ENCODE peak calls at places on chromosomes 13 and 19, in five cellular contexts. One of them, this sample, is unnamed.

GRCh38 chr19:2977686-2978466 is 512 bp downstream of the TLE6 start:
- DNase-seq in kidney: no peak
- DNase-seq in HepG2: no peak
- DNase-seq in mammary epithelial cell: no peak
- DNase-seq in IMR-90: no peak
- DNase-seq in this sample: peak; percentile 47

GRCh38 chr13:49587311-49587847 is 2.0 kb upstream of the RCBTB1 start:
- DNase-seq in kidney: no peak
- DNase-seq in HepG2: peak; percentile 80
- DNase-seq in mammary epithelial cell: peak; percentile 79
- DNase-seq in IMR-90: peak; percentile 67
- DNase-seq in this sample: no peak

GRCh38 chr19:3194703-3195087 is 9.0 kb downstream of the NCLN start:
- DNase-seq in kidney: no peak
- DNase-seq in HepG2: no peak
- DNase-seq in mammary epithelial cell: no peak
- DNase-seq in IMR-90: no peak
- DNase-seq in this sample: no peak

GRCh38 chr19:18417250-18418033 is 1.8 kb upstream of the SSBP4 start:
- DNase-seq in kidney: peak; percentile 96
- DNase-seq in HepG2: peak; percentile 63
- DNase-seq in mammary epithelial cell: no peak
- DNase-seq in IMR-90: peak; percentile 73
- DNase-seq in this sample: peak; percentile 73

GRCh38 chr19:1968279-1969175 is 27.6 kb downstream of the CSNK1G2 start:
- DNase-seq in kidney: peak; percentile 65
- DNase-seq in HepG2: no peak
- DNase-seq in mammary epithelial cell: no peak
- DNase-seq in IMR-90: no peak
- DNase-seq in this sample: no peak

GRCh38 chr13:44153536-44153935 is 220.1 kb upstream of the SERP2 start:
- DNase-seq in kidney: no peak
- DNase-seq in HepG2: no peak
- DNase-seq in mammary epithelial cell: no peak
- DNase-seq in IMR-90: no peak
- DNase-seq in this sample: no peak

GRCh38 chr13:75417006-75417384 is 65.0 kb downstream of the TBC1D4 start:
- DNase-seq in kidney: no peak
- DNase-seq in HepG2: no peak
- DNase-seq in mammary epithelial cell: no peak
- DNase-seq in IMR-90: no peak
- DNase-seq in this sample: no peak

GRCh38 chr13:108425056-108425455 is 155.5 kb downstream of the TNFSF13B start:
- DNase-seq in kidney: no peak
- DNase-seq in HepG2: no peak
- DNase-seq in mammary epithelial cell: no peak
- DNase-seq in IMR-90: no peak
- DNase-seq in this sample: no peak

GRCh38 chr13:97119899-97120745 is 102.0 kb upstream of the MBNL2 start:
- DNase-seq in kidney: no peak
- DNase-seq in HepG2: no peak
- DNase-seq in mammary epithelial cell: peak; percentile 77
- DNase-seq in IMR-90: peak; percentile 64
- DNase-seq in this sample: no peak

GRCh38 chr19:50326101-50326664 is 3.0 kb downstream of the KCNC3 start:
- DNase-seq in kidney: no peak
- DNase-seq in HepG2: no peak
- DNase-seq in mammary epithelial cell: no peak
- DNase-seq in IMR-90: no peak
- DNase-seq in this sample: no peak

GRCh38 chr13:50697746-50698526 is 145.6 kb downstream of the DLEU7 start:
- DNase-seq in kidney: no peak
- DNase-seq in HepG2: no peak
- DNase-seq in mammary epithelial cell: no peak
- DNase-seq in IMR-90: no peak
- DNase-seq in this sample: no peak

GRCh38 chr13:110869805-110870706 is 44.8 kb downstream of the ANKRD10 start:
- DNase-seq in kidney: peak; percentile 95
- DNase-seq in HepG2: peak; percentile 89
- DNase-seq in mammary epithelial cell: peak; percentile 100
- DNase-seq in IMR-90: peak; percentile 100
- DNase-seq in this sample: peak; percentile 79

GRCh38 chr13:70964124-70964523 is 855.9 kb upstream of the KLHL1 start:
- DNase-seq in kidney: no peak
- DNase-seq in HepG2: peak; percentile 38
- DNase-seq in mammary epithelial cell: no peak
- DNase-seq in IMR-90: no peak
- DNase-seq in this sample: no peak

GRCh38 chr19:28636706-28637105 is 576.2 kb downstream of the UQCRFS1 start:
- DNase-seq in kidney: no peak
- DNase-seq in HepG2: no peak
- DNase-seq in mammary epithelial cell: no peak
- DNase-seq in IMR-90: no peak
- DNase-seq in this sample: no peak

GRCh38 chr19:13864223-13864512 is 12.8 kb upstream of the NANOS3 start:
- DNase-seq in kidney: peak; percentile 60
- DNase-seq in HepG2: no peak
- DNase-seq in mammary epithelial cell: no peak
- DNase-seq in IMR-90: no peak
- DNase-seq in this sample: no peak

GRCh38 chr13:100098445-100099116 is 9.7 kb downstream of the PCCA start:
- DNase-seq in kidney: no peak
- DNase-seq in HepG2: no peak
- DNase-seq in mammary epithelial cell: no peak
- DNase-seq in IMR-90: no peak
- DNase-seq in this sample: no peak

GRCh38 chr13:47858042-47858677 is 142.9 kb downstream of the SUCLA2 start:
- DNase-seq in kidney: no peak
- DNase-seq in HepG2: peak; percentile 82
- DNase-seq in mammary epithelial cell: no peak
- DNase-seq in IMR-90: no peak
- DNase-seq in this sample: no peak

GRCh38 chr13:63085851-63086250 is 1670.2 kb upstream of the PCDH20 start:
- DNase-seq in kidney: no peak
- DNase-seq in HepG2: no peak
- DNase-seq in mammary epithelial cell: no peak
- DNase-seq in IMR-90: no peak
- DNase-seq in this sample: no peak

GRCh38 chr19:50178320-50178719 is 15.2 kb upstream of the IZUMO2 start:
- DNase-seq in kidney: no peak
- DNase-seq in HepG2: no peak
- DNase-seq in mammary epithelial cell: no peak
- DNase-seq in IMR-90: no peak
- DNase-seq in this sample: peak; percentile 72

GRCh38 chr19:52170863-52171320 is 529 bp downstream of the ZNF836 start:
- DNase-seq in kidney: peak; percentile 80
- DNase-seq in HepG2: no peak
- DNase-seq in mammary epithelial cell: no peak
- DNase-seq in IMR-90: no peak
- DNase-seq in this sample: peak; percentile 32

GRCh38 chr13:63425131-63425530 is 2009.5 kb upstream of the PCDH20 start:
- DNase-seq in kidney: no peak
- DNase-seq in HepG2: no peak
- DNase-seq in mammary epithelial cell: no peak
- DNase-seq in IMR-90: peak; percentile 43
- DNase-seq in this sample: no peak

GRCh38 chr13:50419896-50420295 is 404.7 kb downstream of the KCNRG start:
- DNase-seq in kidney: no peak
- DNase-seq in HepG2: no peak
- DNase-seq in mammary epithelial cell: no peak
- DNase-seq in IMR-90: no peak
- DNase-seq in this sample: no peak

DNA sequence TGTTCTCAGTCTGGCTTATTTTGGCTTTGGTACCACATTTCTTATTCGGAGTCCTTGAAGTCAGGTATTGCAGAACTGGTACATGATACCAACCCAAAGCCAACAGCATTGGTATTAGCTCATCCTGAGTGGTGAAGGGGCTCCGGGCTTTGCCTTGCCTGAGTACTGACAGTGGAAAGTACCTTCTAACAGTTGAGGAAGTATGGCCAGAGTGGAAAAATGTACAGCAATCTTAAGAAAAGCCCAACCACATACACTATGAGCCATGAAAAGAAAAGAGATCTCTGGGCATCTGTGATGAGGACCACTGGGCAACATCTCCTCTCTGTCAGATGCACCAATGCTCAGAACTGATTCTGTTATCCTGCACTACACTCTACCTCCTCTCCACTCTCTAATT is 8.3 kb downstream of the LCP1 start:
- DNase-seq in kidney: no peak
- DNase-seq in HepG2: no peak
- DNase-seq in mammary epithelial cell: no peak
- DNase-seq in IMR-90: no peak
- DNase-seq in this sample: no peak
- H3K27ac ChIP-seq in kidney: no peak overlapping the region
- H3K27ac ChIP-seq in HepG2: no peak overlapping the region
- H3K27ac ChIP-seq in mammary epithelial cell: no peak overlapping the region
- H3K27ac ChIP-seq in IMR-90: no peak overlapping the region
- H3K27ac ChIP-seq in this sample: peak overlapping the region; percentile 38

GRCh38 chr19:42279902-42280760 is 11.1 kb downstream of the CIC start:
- DNase-seq in kidney: peak; percentile 98
- DNase-seq in HepG2: peak; percentile 79
- DNase-seq in mammary epithelial cell: peak; percentile 86
- DNase-seq in IMR-90: peak; percentile 83
- DNase-seq in this sample: peak; percentile 94

GRCh38 chr19:42280761-42281174 is 11.7 kb downstream of the CIC start:
- DNase-seq in kidney: peak; percentile 90
- DNase-seq in HepG2: no peak
- DNase-seq in mammary epithelial cell: no peak
- DNase-seq in IMR-90: peak; percentile 17
- DNase-seq in this sample: peak; percentile 52

GRCh38 chr19:42282810-42283247 is 13.8 kb downstream of the CIC start:
- DNase-seq in kidney: peak; percentile 68
- DNase-seq in HepG2: no peak
- DNase-seq in mammary epithelial cell: no peak
- DNase-seq in IMR-90: no peak
- DNase-seq in this sample: no peak

GRCh38 chr19:42282036-42282762 is 13.1 kb downstream of the CIC start:
- DNase-seq in kidney: peak; percentile 61
- DNase-seq in HepG2: no peak
- DNase-seq in mammary epithelial cell: no peak
- DNase-seq in IMR-90: peak; percentile 34
- DNase-seq in this sample: no peak

DNA sequence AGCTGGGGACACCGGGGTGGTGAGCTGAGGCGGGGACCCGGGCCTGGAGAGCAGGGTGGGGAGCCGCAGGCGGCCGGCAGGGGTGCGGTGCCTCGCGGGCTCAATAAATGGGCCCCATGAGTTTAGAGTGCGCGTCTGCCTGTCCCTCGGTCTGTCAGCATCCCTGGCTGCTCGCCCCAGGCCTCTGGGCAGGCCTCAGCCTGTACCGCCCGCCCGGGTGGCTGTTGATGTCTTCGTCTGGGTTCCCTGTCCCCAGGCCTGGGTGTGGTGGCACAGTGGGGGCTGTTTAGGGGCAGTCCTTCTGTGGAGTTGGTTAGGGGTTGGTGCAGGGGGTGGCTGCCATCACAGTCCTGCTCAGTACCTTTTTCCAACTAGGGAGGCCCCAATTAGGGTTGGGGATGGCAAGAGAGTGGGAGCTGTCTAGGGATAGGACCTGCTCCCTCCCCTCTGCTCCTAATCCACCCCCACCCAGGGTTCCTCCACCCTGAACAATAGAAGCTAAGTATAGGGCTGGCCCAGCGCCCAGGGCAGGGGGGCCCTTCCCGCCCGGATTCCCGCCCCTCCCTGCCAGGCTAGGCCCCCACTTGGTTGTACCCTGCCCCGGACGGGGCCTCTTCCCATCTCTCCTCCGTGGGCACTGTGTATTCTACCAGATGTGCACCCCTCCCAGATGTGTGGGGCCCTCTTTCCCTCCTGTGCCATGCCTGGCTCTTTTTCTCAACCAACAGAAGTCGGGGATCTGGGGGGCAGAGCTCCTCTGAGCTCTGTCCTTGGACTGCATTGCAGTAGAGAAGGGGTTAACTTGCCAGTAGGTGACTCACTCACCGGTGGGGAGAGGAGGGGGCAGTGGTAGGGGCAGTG is 12.4 kb downstream of the CIC start:
- DNase-seq in kidney: peak; percentile 89
- DNase-seq in HepG2: peak; percentile 76
- DNase-seq in mammary epithelial cell: peak; percentile 65
- DNase-seq in IMR-90: peak; percentile 41
- DNase-seq in this sample: peak; percentile 62
- H3K9ac ChIP-seq in kidney: no peak overlapping the region
- H3K9ac ChIP-seq in HepG2: peak overlapping the region; percentile 73
- H3K9ac ChIP-seq in mammary epithelial cell: no peak overlapping the region
- H3K9ac ChIP-seq in IMR-90: peak overlapping the region; percentile 72
- H3K9ac ChIP-seq in this sample: peak overlapping the region; percentile 66

DNA sequence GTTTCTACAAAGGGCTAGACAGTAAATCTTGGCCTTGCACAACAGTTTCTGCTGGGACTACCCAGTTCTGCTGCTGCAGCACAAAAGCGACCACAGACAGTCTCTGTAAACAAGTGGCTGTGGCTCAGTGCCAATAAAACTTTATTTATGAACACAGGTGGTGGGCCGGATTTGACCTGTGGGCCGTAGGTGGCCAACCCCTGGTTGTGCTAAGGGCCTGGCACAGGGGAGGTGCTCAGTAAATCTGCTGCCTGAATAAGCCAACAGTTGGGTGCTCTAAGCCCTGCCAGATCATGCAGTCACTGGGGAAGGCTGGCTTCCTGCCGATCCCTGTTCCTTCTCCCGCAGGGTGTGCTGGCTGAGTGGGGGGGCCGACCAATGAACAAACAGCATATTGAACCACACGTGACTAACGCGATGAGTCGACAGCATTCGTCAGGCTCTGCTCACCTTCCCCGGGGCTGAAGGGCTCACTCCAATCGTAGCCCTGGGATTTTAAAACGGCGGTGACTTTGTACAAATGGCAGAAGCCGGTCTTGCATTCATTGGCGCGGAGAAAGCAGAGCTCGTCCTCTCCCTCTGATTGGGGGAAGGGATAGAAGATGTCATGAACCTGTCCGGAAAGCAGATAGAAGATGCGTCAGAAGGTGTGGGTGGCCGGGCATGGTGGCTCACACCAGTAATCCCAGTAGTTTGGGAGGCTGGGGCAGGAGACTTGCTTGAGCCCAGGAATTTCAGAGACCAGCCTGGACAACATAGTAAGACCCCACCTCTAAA is 24.3 kb upstream of the MYDGF start:
- DNase-seq in kidney: no peak
- DNase-seq in HepG2: no peak
- DNase-seq in mammary epithelial cell: peak; percentile 100
- DNase-seq in IMR-90: peak; percentile 94
- DNase-seq in this sample: no peak
- H3K27ac ChIP-seq in kidney: no peak overlapping the region
- H3K27ac ChIP-seq in HepG2: no peak overlapping the region
- H3K27ac ChIP-seq in mammary epithelial cell: peak overlapping the region; percentile 86
- H3K27ac ChIP-seq in IMR-90: peak overlapping the region; percentile 47
- H3K27ac ChIP-seq in this sample: no peak overlapping the region

GRCh38 chr13:59782696-59783095 is 381.0 kb downstream of the DIAPH3 start:
- DNase-seq in kidney: no peak
- DNase-seq in HepG2: no peak
- DNase-seq in mammary epithelial cell: no peak
- DNase-seq in IMR-90: no peak
- DNase-seq in this sample: no peak

GRCh38 chr13:59776924-59777690 is 386.6 kb downstream of the DIAPH3 start:
- DNase-seq in kidney: no peak
- DNase-seq in HepG2: no peak
- DNase-seq in mammary epithelial cell: peak; percentile 80
- DNase-seq in IMR-90: peak; percentile 90
- DNase-seq in this sample: no peak

GRCh38 chr13:59774511-59774911 is 389.2 kb downstream of the DIAPH3 start:
- DNase-seq in kidney: no peak
- DNase-seq in HepG2: peak; percentile 49
- DNase-seq in mammary epithelial cell: peak; percentile 54
- DNase-seq in IMR-90: peak; percentile 77
- DNase-seq in this sample: no peak

GRCh38 chr13:59780058-59780457 is 383.7 kb downstream of the DIAPH3 start:
- DNase-seq in kidney: no peak
- DNase-seq in HepG2: no peak
- DNase-seq in mammary epithelial cell: peak; percentile 39
- DNase-seq in IMR-90: peak; percentile 59
- DNase-seq in this sample: no peak
- H3K9ac ChIP-seq in kidney: no peak overlapping the region
- H3K9ac ChIP-seq in HepG2: no peak overlapping the region
- H3K9ac ChIP-seq in mammary epithelial cell: no peak overlapping the region
- H3K9ac ChIP-seq in IMR-90: no peak overlapping the region
- H3K9ac ChIP-seq in this sample: no peak overlapping the region